ENCODE peak calls at places on chromosomes 12 and 14, in ten cellular contexts. One of them, this sample, is unnamed.

GRCh38 chr12:113933201-113933786 is 32.8 kb downstream of the RBM19 start:
- DNase-seq in uterus: peak; percentile 61
- DNase-seq in gastrocnemius medialis: no peak
- DNase-seq in transverse colon: no peak
- DNase-seq in NB4: no peak
- DNase-seq in esophagus squamous epithelium: no peak
- DNase-seq in upper lobe of left lung: no peak
- DNase-seq in lower leg skin: no peak
- DNase-seq in thyroid gland: no peak
- DNase-seq in HCT116: no peak
- DNase-seq in this sample: no peak

GRCh38 chr14:95198320-95198719 is 41.0 kb upstream of the DICER1 start:
- DNase-seq in uterus: no peak
- DNase-seq in gastrocnemius medialis: no peak
- DNase-seq in transverse colon: no peak
- DNase-seq in NB4: no peak
- DNase-seq in esophagus squamous epithelium: no peak
- DNase-seq in upper lobe of left lung: no peak
- DNase-seq in lower leg skin: no peak
- DNase-seq in thyroid gland: peak; percentile 28
- DNase-seq in HCT116: no peak
- DNase-seq in this sample: no peak

GRCh38 chr14:106455026-106455425 is 928.6 kb downstream of the TMEM121 start:
- DNase-seq in uterus: no peak
- DNase-seq in gastrocnemius medialis: no peak
- DNase-seq in transverse colon: no peak
- DNase-seq in NB4: no peak
- DNase-seq in esophagus squamous epithelium: no peak
- DNase-seq in upper lobe of left lung: no peak
- DNase-seq in lower leg skin: no peak
- DNase-seq in thyroid gland: no peak
- DNase-seq in HCT116: no peak
- DNase-seq in this sample: no peak

GRCh38 chr14:95327558-95328374 is 8.1 kb upstream of the CLMN start:
- DNase-seq in uterus: no peak
- DNase-seq in gastrocnemius medialis: no peak
- DNase-seq in transverse colon: peak; percentile 44
- DNase-seq in NB4: peak; percentile 15
- DNase-seq in esophagus squamous epithelium: peak; percentile 28
- DNase-seq in upper lobe of left lung: no peak
- DNase-seq in lower leg skin: no peak
- DNase-seq in thyroid gland: no peak
- DNase-seq in HCT116: no peak
- DNase-seq in this sample: no peak

GRCh38 chr12:75724913-75725312 is 213.5 kb upstream of the KRR1 start:
- DNase-seq in uterus: peak; percentile 28
- DNase-seq in gastrocnemius medialis: no peak
- DNase-seq in transverse colon: no peak
- DNase-seq in NB4: no peak
- DNase-seq in esophagus squamous epithelium: no peak
- DNase-seq in upper lobe of left lung: no peak
- DNase-seq in lower leg skin: no peak
- DNase-seq in thyroid gland: peak; percentile 35
- DNase-seq in HCT116: peak; percentile 83
- DNase-seq in this sample: no peak

GRCh38 chr12:124408822-124409517 is 114.1 kb downstream of the RFLNA start:
- DNase-seq in uterus: no peak
- DNase-seq in gastrocnemius medialis: no peak
- DNase-seq in transverse colon: peak; percentile 45
- DNase-seq in NB4: no peak
- DNase-seq in esophagus squamous epithelium: no peak
- DNase-seq in upper lobe of left lung: no peak
- DNase-seq in lower leg skin: no peak
- DNase-seq in thyroid gland: no peak
- DNase-seq in HCT116: no peak
- DNase-seq in this sample: no peak

GRCh38 chr12:55901881-55902490 is 25.7 kb downstream of the PYM1 start:
- DNase-seq in uterus: no peak
- DNase-seq in gastrocnemius medialis: no peak
- DNase-seq in transverse colon: no peak
- DNase-seq in NB4: no peak
- DNase-seq in esophagus squamous epithelium: no peak
- DNase-seq in upper lobe of left lung: no peak
- DNase-seq in lower leg skin: no peak
- DNase-seq in thyroid gland: no peak
- DNase-seq in HCT116: no peak
- DNase-seq in this sample: no peak

GRCh38 chr14:24908592-24909236 is 141.2 kb downstream of the STXBP6 start:
- DNase-seq in uterus: no peak
- DNase-seq in gastrocnemius medialis: peak; percentile 14
- DNase-seq in transverse colon: no peak
- DNase-seq in NB4: no peak
- DNase-seq in esophagus squamous epithelium: no peak
- DNase-seq in upper lobe of left lung: no peak
- DNase-seq in lower leg skin: no peak
- DNase-seq in thyroid gland: no peak
- DNase-seq in HCT116: no peak
- DNase-seq in this sample: no peak

GRCh38 chr14:94364964-94365363 is 23.4 kb downstream of the SERPINA1 start:
- DNase-seq in uterus: no peak
- DNase-seq in gastrocnemius medialis: no peak
- DNase-seq in transverse colon: no peak
- DNase-seq in NB4: no peak
- DNase-seq in esophagus squamous epithelium: no peak
- DNase-seq in upper lobe of left lung: no peak
- DNase-seq in lower leg skin: peak; percentile 54
- DNase-seq in thyroid gland: no peak
- DNase-seq in HCT116: no peak
- DNase-seq in this sample: no peak

GRCh38 chr14:85359505-85359904 is 170.4 kb upstream of the FLRT2 start:
- DNase-seq in uterus: no peak
- DNase-seq in gastrocnemius medialis: no peak
- DNase-seq in transverse colon: no peak
- DNase-seq in NB4: no peak
- DNase-seq in esophagus squamous epithelium: no peak
- DNase-seq in upper lobe of left lung: no peak
- DNase-seq in lower leg skin: no peak
- DNase-seq in thyroid gland: no peak
- DNase-seq in HCT116: no peak
- DNase-seq in this sample: no peak

GRCh38 chr14:100234511-100234910 is 4.4 kb upstream of the YY1 start:
- DNase-seq in uterus: no peak
- DNase-seq in gastrocnemius medialis: no peak
- DNase-seq in transverse colon: no peak
- DNase-seq in NB4: no peak
- DNase-seq in esophagus squamous epithelium: no peak
- DNase-seq in upper lobe of left lung: no peak
- DNase-seq in lower leg skin: no peak
- DNase-seq in thyroid gland: no peak
- DNase-seq in HCT116: no peak
- DNase-seq in this sample: no peak

GRCh38 chr12:75684678-75685620 is 173.5 kb upstream of the KRR1 start:
- DNase-seq in uterus: no peak
- DNase-seq in gastrocnemius medialis: no peak
- DNase-seq in transverse colon: no peak
- DNase-seq in NB4: no peak
- DNase-seq in esophagus squamous epithelium: no peak
- DNase-seq in upper lobe of left lung: no peak
- DNase-seq in lower leg skin: no peak
- DNase-seq in thyroid gland: no peak
- DNase-seq in HCT116: no peak
- DNase-seq in this sample: no peak

GRCh38 chr12:124680863-124681778 is 113.7 kb upstream of the NCOR2 start:
- DNase-seq in uterus: peak; percentile 55
- DNase-seq in gastrocnemius medialis: peak; percentile 71
- DNase-seq in transverse colon: no peak
- DNase-seq in NB4: peak; percentile 99
- DNase-seq in esophagus squamous epithelium: no peak
- DNase-seq in upper lobe of left lung: no peak
- DNase-seq in lower leg skin: no peak
- DNase-seq in thyroid gland: no peak
- DNase-seq in HCT116: peak; percentile 79
- DNase-seq in this sample: peak; percentile 80

GRCh38 chr14:75888933-75889332 is 92.9 kb downstream of the TGFB3 start:
- DNase-seq in uterus: no peak
- DNase-seq in gastrocnemius medialis: no peak
- DNase-seq in transverse colon: no peak
- DNase-seq in NB4: no peak
- DNase-seq in esophagus squamous epithelium: no peak
- DNase-seq in upper lobe of left lung: no peak
- DNase-seq in lower leg skin: no peak
- DNase-seq in thyroid gland: no peak
- DNase-seq in HCT116: no peak
- DNase-seq in this sample: no peak
- TF ChIP-seq POLR2A in uterus: no peak
- TF ChIP-seq POLR2A in gastrocnemius medialis: no peak
- TF ChIP-seq POLR2A in transverse colon: no peak
- TF ChIP-seq POLR2A in NB4: no peak
- TF ChIP-seq POLR2A in esophagus squamous epithelium: no peak
- TF ChIP-seq POLR2A in upper lobe of left lung: no peak
- TF ChIP-seq POLR2A in lower leg skin: no peak
- TF ChIP-seq POLR2A in thyroid gland: no peak
- TF ChIP-seq POLR2A in HCT116: no peak
- TF ChIP-seq POLR2A in this sample: no peak

GRCh38 chr12:121536929-121537813 is 43.7 kb downstream of the KDM2B start:
- DNase-seq in uterus: peak; percentile 78
- DNase-seq in gastrocnemius medialis: peak; percentile 91
- DNase-seq in transverse colon: peak; percentile 88
- DNase-seq in NB4: peak; percentile 99
- DNase-seq in esophagus squamous epithelium: peak; percentile 47
- DNase-seq in upper lobe of left lung: peak; percentile 96
- DNase-seq in lower leg skin: peak; percentile 96
- DNase-seq in thyroid gland: peak; percentile 98
- DNase-seq in HCT116: no peak
- DNase-seq in this sample: peak; percentile 96
- TF ChIP-seq POLR2A in uterus: peak; percentile 16
- TF ChIP-seq POLR2A in gastrocnemius medialis: peak; percentile 59
- TF ChIP-seq POLR2A in transverse colon: peak; percentile 73
- TF ChIP-seq POLR2A in NB4: peak; percentile 82
- TF ChIP-seq POLR2A in esophagus squamous epithelium: peak; percentile 71
- TF ChIP-seq POLR2A in upper lobe of left lung: no peak
- TF ChIP-seq POLR2A in lower leg skin: no peak
- TF ChIP-seq POLR2A in thyroid gland: peak; percentile 86
- TF ChIP-seq POLR2A in HCT116: peak; percentile 5
- TF ChIP-seq POLR2A in this sample: peak; percentile 87

GRCh38 chr12:57086951-57087688 is 1.8 kb upstream of the NAB2 start:
- DNase-seq in uterus: peak; percentile 96
- DNase-seq in gastrocnemius medialis: peak; percentile 83
- DNase-seq in transverse colon: peak; percentile 89
- DNase-seq in NB4: peak; percentile 92
- DNase-seq in esophagus squamous epithelium: peak; percentile 61
- DNase-seq in upper lobe of left lung: peak; percentile 94
- DNase-seq in lower leg skin: peak; percentile 99
- DNase-seq in thyroid gland: peak; percentile 94
- DNase-seq in HCT116: peak; percentile 77
- DNase-seq in this sample: peak; percentile 89
- TF ChIP-seq POLR2A in uterus: peak; percentile 49
- TF ChIP-seq POLR2A in gastrocnemius medialis: peak; percentile 66
- TF ChIP-seq POLR2A in transverse colon: peak; percentile 66
- TF ChIP-seq POLR2A in NB4: no peak
- TF ChIP-seq POLR2A in esophagus squamous epithelium: peak; percentile 76
- TF ChIP-seq POLR2A in upper lobe of left lung: no peak
- TF ChIP-seq POLR2A in lower leg skin: no peak
- TF ChIP-seq POLR2A in thyroid gland: peak; percentile 73
- TF ChIP-seq POLR2A in HCT116: no peak
- TF ChIP-seq POLR2A in this sample: peak; percentile 58

GRCh38 chr12:46364777-46365580 is 7.6 kb downstream of the SLC38A2 start:
- DNase-seq in uterus: peak; percentile 72
- DNase-seq in gastrocnemius medialis: peak; percentile 35
- DNase-seq in transverse colon: peak; percentile 71
- DNase-seq in NB4: no peak
- DNase-seq in esophagus squamous epithelium: no peak
- DNase-seq in upper lobe of left lung: peak; percentile 44
- DNase-seq in lower leg skin: no peak
- DNase-seq in thyroid gland: peak; percentile 30
- DNase-seq in HCT116: no peak
- DNase-seq in this sample: peak; percentile 53
- TF ChIP-seq POLR2A in uterus: no peak
- TF ChIP-seq POLR2A in gastrocnemius medialis: no peak
- TF ChIP-seq POLR2A in transverse colon: no peak
- TF ChIP-seq POLR2A in NB4: no peak
- TF ChIP-seq POLR2A in esophagus squamous epithelium: no peak
- TF ChIP-seq POLR2A in upper lobe of left lung: no peak
- TF ChIP-seq POLR2A in lower leg skin: no peak
- TF ChIP-seq POLR2A in thyroid gland: no peak
- TF ChIP-seq POLR2A in HCT116: no peak
- TF ChIP-seq POLR2A in this sample: no peak

GRCh38 chr12:28540324-28540714 is 350.1 kb downstream of the CCDC91 start:
- DNase-seq in uterus: no peak
- DNase-seq in gastrocnemius medialis: no peak
- DNase-seq in transverse colon: no peak
- DNase-seq in NB4: no peak
- DNase-seq in esophagus squamous epithelium: no peak
- DNase-seq in upper lobe of left lung: no peak
- DNase-seq in lower leg skin: no peak
- DNase-seq in thyroid gland: no peak
- DNase-seq in HCT116: no peak
- DNase-seq in this sample: no peak

GRCh38 chr12:28536088-28536487 is 345.8 kb downstream of the CCDC91 start:
- DNase-seq in uterus: no peak
- DNase-seq in gastrocnemius medialis: no peak
- DNase-seq in transverse colon: no peak
- DNase-seq in NB4: peak; percentile 74
- DNase-seq in esophagus squamous epithelium: no peak
- DNase-seq in upper lobe of left lung: no peak
- DNase-seq in lower leg skin: no peak
- DNase-seq in thyroid gland: no peak
- DNase-seq in HCT116: no peak
- DNase-seq in this sample: no peak

GRCh38 chr12:28537474-28537873 is 347.2 kb downstream of the CCDC91 start:
- DNase-seq in uterus: no peak
- DNase-seq in gastrocnemius medialis: no peak
- DNase-seq in transverse colon: no peak
- DNase-seq in NB4: no peak
- DNase-seq in esophagus squamous epithelium: no peak
- DNase-seq in upper lobe of left lung: no peak
- DNase-seq in lower leg skin: no peak
- DNase-seq in thyroid gland: no peak
- DNase-seq in HCT116: no peak
- DNase-seq in this sample: no peak

GRCh38 chr12:28539691-28540323 is 349.6 kb downstream of the CCDC91 start:
- DNase-seq in uterus: no peak
- DNase-seq in gastrocnemius medialis: no peak
- DNase-seq in transverse colon: no peak
- DNase-seq in NB4: no peak
- DNase-seq in esophagus squamous epithelium: no peak
- DNase-seq in upper lobe of left lung: no peak
- DNase-seq in lower leg skin: no peak
- DNase-seq in thyroid gland: no peak
- DNase-seq in HCT116: no peak
- DNase-seq in this sample: no peak

DNA sequence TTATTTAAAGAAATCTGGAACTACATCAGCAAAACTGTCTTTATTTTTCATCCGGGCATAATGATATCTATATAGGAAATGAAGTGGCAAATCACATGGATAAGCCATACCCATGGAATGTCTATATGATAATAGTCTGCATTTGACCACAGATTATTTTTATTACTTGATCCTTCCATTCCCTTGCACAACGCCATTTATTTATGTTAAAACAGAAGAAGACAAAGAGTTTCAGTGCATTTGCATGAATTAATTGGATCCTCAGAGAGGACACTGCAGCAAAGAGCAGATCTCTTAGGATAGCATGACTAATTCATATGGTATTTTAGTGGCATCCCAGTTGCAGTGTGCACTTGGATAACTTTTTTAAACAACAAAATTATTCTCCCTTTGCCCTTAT is 345.0 kb downstream of the CCDC91 start:
- DNase-seq in uterus: no peak
- DNase-seq in gastrocnemius medialis: no peak
- DNase-seq in transverse colon: no peak
- DNase-seq in NB4: no peak
- DNase-seq in esophagus squamous epithelium: no peak
- DNase-seq in upper lobe of left lung: no peak
- DNase-seq in lower leg skin: no peak
- DNase-seq in thyroid gland: no peak
- DNase-seq in HCT116: no peak
- DNase-seq in this sample: no peak
- TF ChIP-seq POLR2A in uterus: no peak
- TF ChIP-seq POLR2A in gastrocnemius medialis: no peak
- TF ChIP-seq POLR2A in transverse colon: no peak
- TF ChIP-seq POLR2A in NB4: no peak
- TF ChIP-seq POLR2A in esophagus squamous epithelium: no peak
- TF ChIP-seq POLR2A in upper lobe of left lung: no peak
- TF ChIP-seq POLR2A in lower leg skin: no peak
- TF ChIP-seq POLR2A in thyroid gland: no peak
- TF ChIP-seq POLR2A in HCT116: no peak
- TF ChIP-seq POLR2A in this sample: no peak

This sample was measured in right lobe of liver.